ENCODE peak calls at places on chromosome 6, in seven cellular contexts. One of them, this sample, is unnamed.

GRCh38 chr6:15132854-15133670 is 112.8 kb upstream of the JARID2 start:
- DNase-seq in T-helper 9 cell: no peak
- DNase-seq in activated CD4-positive, alpha-beta T cell treated with anti-CD3 and anti-CD28 coated beads, Interleukin-2, amount 50 U/mL, for 1 hour: no peak
- DNase-seq in myocyte: peak
- DNase-seq in nephron progenitor cell: no peak
- DNase-seq in BJ: peak
- DNase-seq in M059J: peak
- DNase-seq in this sample: no peak

GRCh38 chr6:17724341-17724740 is 17.6 kb upstream of the NUP153 start:
- DNase-seq in T-helper 9 cell: no peak
- DNase-seq in activated CD4-positive, alpha-beta T cell treated with anti-CD3 and anti-CD28 coated beads, Interleukin-2, amount 50 U/mL, for 1 hour: no peak
- DNase-seq in myocyte: peak
- DNase-seq in nephron progenitor cell: no peak
- DNase-seq in BJ: no peak
- DNase-seq in M059J: no peak
- DNase-seq in this sample: no peak

GRCh38 chr6:2791124-2792050 is 26.2 kb downstream of the WRNIP1 start:
- DNase-seq in T-helper 9 cell: peak
- DNase-seq in activated CD4-positive, alpha-beta T cell treated with anti-CD3 and anti-CD28 coated beads, Interleukin-2, amount 50 U/mL, for 1 hour: peak
- DNase-seq in myocyte: peak
- DNase-seq in nephron progenitor cell: peak
- DNase-seq in BJ: peak
- DNase-seq in M059J: peak
- DNase-seq in this sample: no peak

GRCh38 chr6:36852481-36853147 is 13.4 kb upstream of the CPNE5 start:
- DNase-seq in T-helper 9 cell: no peak
- DNase-seq in activated CD4-positive, alpha-beta T cell treated with anti-CD3 and anti-CD28 coated beads, Interleukin-2, amount 50 U/mL, for 1 hour: no peak
- DNase-seq in myocyte: peak
- DNase-seq in nephron progenitor cell: no peak
- DNase-seq in BJ: no peak
- DNase-seq in M059J: peak
- DNase-seq in this sample: no peak

GRCh38 chr6:148952147-148953041 is 205.6 kb downstream of the UST start:
- DNase-seq in T-helper 9 cell: no peak
- DNase-seq in activated CD4-positive, alpha-beta T cell treated with anti-CD3 and anti-CD28 coated beads, Interleukin-2, amount 50 U/mL, for 1 hour: no peak
- DNase-seq in myocyte: no peak
- DNase-seq in nephron progenitor cell: no peak
- DNase-seq in BJ: peak
- DNase-seq in M059J: no peak
- DNase-seq in this sample: no peak

GRCh38 chr6:54698974-54699373 is 147.6 kb upstream of the FAM83B start:
- DNase-seq in T-helper 9 cell: no peak
- DNase-seq in activated CD4-positive, alpha-beta T cell treated with anti-CD3 and anti-CD28 coated beads, Interleukin-2, amount 50 U/mL, for 1 hour: no peak
- DNase-seq in myocyte: no peak
- DNase-seq in nephron progenitor cell: no peak
- DNase-seq in BJ: no peak
- DNase-seq in M059J: no peak
- DNase-seq in this sample: no peak

GRCh38 chr6:33670971-33671370 is 40.5 kb downstream of the UQCC2 start:
- DNase-seq in T-helper 9 cell: no peak
- DNase-seq in activated CD4-positive, alpha-beta T cell treated with anti-CD3 and anti-CD28 coated beads, Interleukin-2, amount 50 U/mL, for 1 hour: no peak
- DNase-seq in myocyte: no peak
- DNase-seq in nephron progenitor cell: peak
- DNase-seq in BJ: no peak
- DNase-seq in M059J: no peak
- DNase-seq in this sample: no peak

GRCh38 chr6:139539852-139540251 is 165.4 kb upstream of the CITED2 start:
- DNase-seq in T-helper 9 cell: no peak
- DNase-seq in activated CD4-positive, alpha-beta T cell treated with anti-CD3 and anti-CD28 coated beads, Interleukin-2, amount 50 U/mL, for 1 hour: no peak
- DNase-seq in myocyte: peak
- DNase-seq in nephron progenitor cell: no peak
- DNase-seq in BJ: peak
- DNase-seq in M059J: peak
- DNase-seq in this sample: no peak

GRCh38 chr6:36999467-37000125 is 5.9 kb upstream of the FGD2 start:
- DNase-seq in T-helper 9 cell: no peak
- DNase-seq in activated CD4-positive, alpha-beta T cell treated with anti-CD3 and anti-CD28 coated beads, Interleukin-2, amount 50 U/mL, for 1 hour: no peak
- DNase-seq in myocyte: no peak
- DNase-seq in nephron progenitor cell: no peak
- DNase-seq in BJ: no peak
- DNase-seq in M059J: no peak
- DNase-seq in this sample: no peak

GRCh38 chr6:33206027-33206863 is 1.8 kb downstream of the HSD17B8 start:
- DNase-seq in T-helper 9 cell: no peak
- DNase-seq in activated CD4-positive, alpha-beta T cell treated with anti-CD3 and anti-CD28 coated beads, Interleukin-2, amount 50 U/mL, for 1 hour: no peak
- DNase-seq in myocyte: peak
- DNase-seq in nephron progenitor cell: no peak
- DNase-seq in BJ: no peak
- DNase-seq in M059J: peak
- DNase-seq in this sample: no peak

GRCh38 chr6:28081486-28081751 is 1.1 kb downstream of the ZNF165 start:
- DNase-seq in T-helper 9 cell: peak
- DNase-seq in activated CD4-positive, alpha-beta T cell treated with anti-CD3 and anti-CD28 coated beads, Interleukin-2, amount 50 U/mL, for 1 hour: peak
- DNase-seq in myocyte: no peak
- DNase-seq in nephron progenitor cell: no peak
- DNase-seq in BJ: no peak
- DNase-seq in M059J: no peak
- DNase-seq in this sample: no peak

GRCh38 chr6:33787954-33788693 is 806 bp downstream of the LEMD2 start:
- DNase-seq in T-helper 9 cell: peak
- DNase-seq in activated CD4-positive, alpha-beta T cell treated with anti-CD3 and anti-CD28 coated beads, Interleukin-2, amount 50 U/mL, for 1 hour: peak
- DNase-seq in myocyte: peak
- DNase-seq in nephron progenitor cell: peak
- DNase-seq in BJ: no peak
- DNase-seq in M059J: peak
- DNase-seq in this sample: no peak

GRCh38 chr6:42210551-42210950 is 7.1 kb downstream of the MRPS10 start:
- DNase-seq in T-helper 9 cell: no peak
- DNase-seq in activated CD4-positive, alpha-beta T cell treated with anti-CD3 and anti-CD28 coated beads, Interleukin-2, amount 50 U/mL, for 1 hour: no peak
- DNase-seq in myocyte: peak
- DNase-seq in nephron progenitor cell: no peak
- DNase-seq in BJ: no peak
- DNase-seq in M059J: no peak
- DNase-seq in this sample: no peak

GRCh38 chr6:105459049-105459448 is 56.2 kb upstream of the PREP start:
- DNase-seq in T-helper 9 cell: no peak
- DNase-seq in activated CD4-positive, alpha-beta T cell treated with anti-CD3 and anti-CD28 coated beads, Interleukin-2, amount 50 U/mL, for 1 hour: no peak
- DNase-seq in myocyte: peak
- DNase-seq in nephron progenitor cell: no peak
- DNase-seq in BJ: no peak
- DNase-seq in M059J: peak
- DNase-seq in this sample: no peak

This sample was measured in naive thymus-derived CD4-positive, alpha-beta T cell.